ENCODE peak calls at places on chromosome 19, in six cellular contexts. J is heart left ventricle, Q is breast epithelium, Y is upper lobe of left lung, A is A549, X is IMR-90. S is an unnamed sample.

GRCh38 chr19:14089412-14089661 is 1.2 kb downstream of the SAMD1 start:
- DNase-seq in J (no peak), Y (no peak), Q (no peak), X (no peak), A (peak), S (no peak)

GRCh38 chr19:58538257-58539168 is 5.4 kb upstream of the TRIM28 start:
- DNase-seq in J (no peak), Q (no peak), X (no peak), A (no peak), Y (no peak), S (peak)

GRCh38 chr19:50230379-50231351 is 27.2 kb downstream of the MYH14 start:
- DNase-seq in Y (no peak), Q (no peak), A (no peak), J (no peak), X (no peak), S (peak)

GRCh38 chr19:3073931-3074595 is 11.8 kb upstream of the TLE5 start:
- DNase-seq in J (no peak), Q (no peak), Y (no peak), X (no peak), A (no peak), S (no peak)

GRCh38 chr19:39514840-39515550 is at the start of gene SELENOV:
- DNase-seq in J (no peak), Q (no peak), X (no peak), Y (no peak), A (no peak), S (peak)

GRCh38 chr19:33177417-33177976 is 16.6 kb upstream of the LRP3 start:
- DNase-seq in X (no peak), Y (no peak), J (no peak), Q (no peak), A (peak), S (no peak)

GRCh38 chr19:51948979-51949378 is 21.7 kb downstream of the ZNF613 start:
- DNase-seq in A (no peak), Y (no peak), J (peak), Q (no peak), X (peak), S (no peak)

GRCh38 chr19:34316741-34317241 is 48.2 kb upstream of the GPI start:
- DNase-seq in J (no peak), Q (no peak), X (peak), Y (no peak), A (peak), S (no peak)

GRCh38 chr19:50510700-50511068 is 307 bp downstream of the JOSD2 start:
- DNase-seq in Y (no peak), J (no peak), A (no peak), X (no peak), Q (no peak), S (no peak)

GRCh38 chr19:1566392-1567115 is 1.6 kb downstream of the MEX3D start:
- DNase-seq in Y (peak), J (no peak), A (peak), X (peak), Q (peak), S (no peak)

GRCh38 chr19:7975037-7975436 is 30.4 kb downstream of the ELAVL1 start:
- DNase-seq in J (peak), Q (no peak), Y (no peak), X (no peak), A (no peak), S (peak)

GRCh38 chr19:10379880-10380310 is 477 bp downstream of the TYK2 start:
- DNase-seq in Q (no peak), X (no peak), J (no peak), Y (no peak), A (no peak), S (no peak)

GRCh38 chr19:35088514-35088913 is 27.1 kb upstream of the FXYD3 start:
- DNase-seq in J (no peak), X (peak), Q (no peak), Y (no peak), A (peak), S (no peak)

GRCh38 chr19:36257512-36257876 is 42.6 kb downstream of the ZNF146 start:
- DNase-seq in Y (no peak), Q (no peak), A (no peak), X (no peak), J (peak), S (no peak)

GRCh38 chr19:38384209-38385027 is 3.4 kb downstream of the GGN start:
- DNase-seq in A (peak), X (no peak), Q (no peak), J (no peak), Y (no peak), S (no peak)

GRCh38 chr19:36032251-36033104 is at the start of gene CLIP3:
- DNase-seq in Q (no peak), X (peak), J (peak), A (no peak), Y (no peak), S (peak)

GRCh38 chr19:13953021-13953531 is 767 bp downstream of the DCAF15 start:
- DNase-seq in Y (peak), X (peak), J (no peak), Q (no peak), A (peak), S (no peak)

GRCh38 chr19:2436926-2437325 is 9.5 kb upstream of the TIMM13 start:
- DNase-seq in X (no peak), A (no peak), J (no peak), Y (no peak), Q (no peak), S (peak)

GRCh38 chr19:49217382-49217781 is 59.8 kb downstream of the TRPM4 start:
- DNase-seq in X (peak), Y (no peak), J (no peak), A (no peak), Q (no peak), S (no peak)

GRCh38 chr19:19279853-19280252 is 6.8 kb upstream of the TM6SF2 start:
- DNase-seq in J (no peak), X (no peak), A (no peak), Q (no peak), Y (no peak), S (no peak)

GRCh38 chr19:6925801-6926751 is 38.7 kb downstream of the ADGRE1 start:
- DNase-seq in Q (no peak), A (peak), X (no peak), J (no peak), Y (no peak), S (no peak)

GRCh38 chr19:6743071-6743470 is 3.6 kb downstream of the TRIP10 start:
- DNase-seq in A (no peak), Q (no peak), Y (no peak), X (no peak), J (no peak), S (no peak)

GRCh38 chr19:532578-533484 is 1.3 kb downstream of the CDC34 start:
- DNase-seq in A (peak), J (peak), Q (peak), X (peak), Y (peak), S (peak)
- TF ChIP-seq POLR2A in A (no peak), J (peak), Q (no peak), X (no peak), Y (peak), S (no peak)

GRCh38 chr19:41025871-41026270 is 34.8 kb downstream of the CYP2B6 start:
- DNase-seq in X (no peak), Q (no peak), A (peak), Y (no peak), J (no peak), S (no peak)
- TF ChIP-seq POLR2A in X (no peak), Q (no peak), A (no peak), Y (no peak), J (no peak), S (no peak)

DNA sequence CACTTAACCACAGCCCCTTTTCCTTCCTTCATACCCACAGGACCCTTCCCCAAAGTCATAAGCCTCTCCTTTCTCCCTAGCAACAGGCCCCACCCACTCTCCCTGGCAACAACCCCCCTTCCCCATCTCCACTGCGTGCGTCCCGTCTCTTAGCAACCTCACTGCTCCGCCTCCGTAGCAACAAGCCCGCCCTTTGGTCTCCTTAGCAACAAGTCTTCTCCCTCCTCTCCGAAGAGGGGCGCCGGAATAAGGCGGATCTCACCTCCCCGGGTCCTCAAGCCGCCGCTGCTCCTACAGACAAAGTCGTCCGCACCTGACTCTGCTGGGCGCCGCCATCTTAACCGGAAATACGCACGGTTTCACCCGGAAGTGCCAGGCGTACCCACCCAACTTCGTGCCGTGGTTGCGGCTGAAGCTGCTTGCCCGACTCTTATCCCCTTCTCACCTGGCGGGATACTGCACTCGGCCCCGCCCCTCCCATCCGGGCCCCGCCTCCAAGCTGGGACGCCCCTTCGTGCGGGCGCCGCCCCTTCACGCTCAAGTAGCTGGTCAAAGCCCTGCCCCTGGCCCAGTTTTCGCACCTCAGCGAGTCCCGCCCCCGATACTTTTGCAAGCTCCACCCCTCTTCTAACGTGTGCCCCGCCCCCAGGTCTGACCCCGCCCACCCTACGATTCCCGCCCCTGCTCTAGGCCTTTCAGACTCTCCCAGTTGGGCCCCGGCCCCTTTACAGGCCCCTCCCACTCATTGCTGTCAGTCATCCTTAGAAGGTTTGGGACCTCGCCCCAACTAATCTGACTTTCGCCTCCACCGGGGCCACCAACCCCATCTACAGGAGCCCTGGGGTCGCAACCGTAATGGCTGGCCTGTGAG is at the start of gene HSPBP1:
- DNase-seq in Q (peak), A (peak), Y (peak), X (peak), J (peak), S (peak)
- TF ChIP-seq POLR2A in Q (no peak), A (peak), Y (peak), X (peak), J (peak), S (peak)

GRCh38 chr19:43675269-43675879 is 5.4 kb upstream of the PLAUR start:
- DNase-seq in Y (peak), A (peak), X (peak), J (no peak), Q (peak), S (no peak)
- TF ChIP-seq POLR2A in Y (no peak), A (no peak), X (no peak), J (no peak), Q (no peak), S (no peak)

DNA sequence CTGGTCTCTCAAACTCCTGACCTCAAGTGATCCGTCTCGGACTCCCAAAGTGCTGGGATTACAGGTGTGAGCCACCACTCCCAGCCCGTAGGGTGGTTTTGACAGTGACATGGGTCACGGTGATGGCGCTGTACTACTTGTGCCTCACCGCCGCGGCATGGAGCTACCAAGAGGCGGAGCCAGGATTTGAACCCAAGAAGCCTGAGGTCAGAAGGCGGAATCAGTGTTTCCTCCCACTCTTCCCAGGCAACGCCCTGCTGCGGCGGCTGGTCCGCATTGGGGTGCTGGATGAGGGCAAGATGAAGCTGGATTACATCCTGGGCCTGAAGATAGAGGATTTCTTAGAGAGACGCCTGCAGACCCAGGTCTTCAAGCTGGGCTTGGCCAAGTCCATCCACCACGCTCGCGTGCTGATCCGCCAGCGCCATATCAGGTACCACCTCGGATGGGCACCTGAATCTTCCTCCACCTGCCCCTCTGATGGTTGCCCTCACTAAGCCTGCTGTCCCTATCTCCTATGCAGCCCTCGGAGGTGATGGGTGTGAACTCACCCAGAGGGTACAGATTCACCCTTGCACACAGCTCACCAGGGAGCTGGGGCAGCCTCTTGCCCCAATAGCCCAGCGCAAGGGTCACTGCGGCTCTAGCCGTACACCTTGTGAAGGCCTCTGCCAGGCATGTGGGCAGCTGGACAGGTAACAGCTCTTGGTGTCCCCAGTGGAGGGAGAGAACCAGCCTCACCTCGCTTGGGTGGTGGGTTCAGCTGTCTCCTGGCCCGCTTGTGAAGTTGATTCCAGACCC is 5.6 kb downstream of the RPS9 start:
- DNase-seq in Q (no peak), Y (no peak), J (no peak), X (no peak), A (no peak), S (no peak)
- TF ChIP-seq POLR2A in Q (no peak), Y (peak), J (no peak), X (no peak), A (no peak), S (no peak)

DNA sequence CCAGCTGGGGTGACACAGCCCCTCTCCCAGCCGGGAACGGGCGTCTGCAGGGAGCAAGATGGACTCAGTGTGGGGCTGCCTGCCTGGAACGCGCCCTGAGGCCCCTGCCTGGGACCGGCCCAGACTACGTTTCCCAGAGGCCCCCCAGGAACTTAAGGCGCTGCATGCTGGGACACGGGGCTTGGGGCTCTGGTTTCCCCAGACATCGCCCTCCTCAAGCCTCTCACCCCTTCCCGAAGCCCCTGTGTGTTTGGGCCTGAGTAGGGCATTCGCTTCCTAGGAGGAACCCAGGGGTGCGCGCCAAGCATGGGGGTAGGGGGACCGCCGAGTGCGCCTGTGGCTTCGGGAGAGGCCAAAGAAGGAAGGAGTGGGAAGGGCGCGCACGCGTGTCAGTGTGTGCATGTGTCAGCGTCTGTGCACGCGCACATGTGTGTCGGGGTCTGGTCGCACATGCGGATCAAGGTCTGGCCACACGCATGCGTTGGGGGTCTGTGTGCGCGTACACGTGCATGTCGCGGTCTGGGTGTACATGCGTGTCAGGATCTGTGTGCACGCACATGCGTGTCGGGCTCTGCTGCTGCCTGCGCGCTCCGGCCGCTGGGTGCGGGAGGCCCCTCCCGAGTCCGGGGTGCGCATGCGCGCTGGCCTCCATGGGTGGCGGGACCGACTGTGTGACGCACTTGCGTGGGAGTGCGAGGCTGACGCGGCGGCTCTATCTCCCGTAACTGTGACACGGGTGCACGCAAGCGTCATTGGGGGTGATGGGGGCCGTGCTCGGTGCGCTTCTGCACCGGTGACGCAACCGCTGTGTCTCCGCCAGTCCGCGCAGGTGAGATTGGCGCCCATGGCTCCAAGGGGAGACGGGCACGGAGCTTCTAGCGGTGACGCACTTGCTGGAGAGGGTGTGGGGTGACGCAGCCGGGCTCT is 16.2 kb downstream of the ZNF331 start:
- DNase-seq in X (peak), Y (peak), J (peak), Q (peak), A (peak), S (peak)
- TF ChIP-seq POLR2A in X (no peak), Y (peak), J (peak), Q (no peak), A (peak), S (peak)

S was measured in right lobe of liver.